ENCODE peak calls at places on chromosomes 5 and 9, in four cellular contexts. J is activated CD8-positive, alpha-beta memory T cell treated with anti-CD3 and anti-CD28 coated beads, Interleukin-2, amount 50 U/mL, for 4 hours; G is putamen; V is cardiac muscle cell. W is an unnamed sample.

GRCh38 chr9:17829812-17830385 is 251.0 kb downstream of the SH3GL2 start:
- DNase-seq in V (no peak), J (no peak), G (no peak), W (no peak)

GRCh38 chr5:158166424-158166823 is 307.5 kb upstream of the CLINT1 start:
- DNase-seq in V (peak), G (no peak), J (no peak), W (no peak)

GRCh38 chr9:6304232-6304631 is 23.9 kb upstream of the TPD52L3 start:
- DNase-seq in G (no peak), V (no peak), J (no peak), W (no peak)

GRCh38 chr9:35162605-35163315 is 951 bp downstream of the UNC13B start:
- DNase-seq in G (no peak), J (no peak), V (no peak), W (no peak)

GRCh38 chr9:4141201-4141750 is 158.6 kb downstream of the GLIS3 start:
- DNase-seq in G (no peak), V (no peak), J (no peak), W (no peak)

GRCh38 chr9:132207839-132208615 is 46.2 kb downstream of the NTNG2 start:
- DNase-seq in J (no peak), V (no peak), G (no peak), W (no peak)

GRCh38 chr9:32351845-32352244 is 32.6 kb upstream of the ACO1 start:
- DNase-seq in J (no peak), G (no peak), V (peak), W (no peak)

GRCh38 chr9:99257723-99258364 is 35.8 kb downstream of the SEC61B start:
- DNase-seq in V (no peak), J (no peak), G (no peak), W (no peak)

GRCh38 chr5:45029553-45029952 is 220.8 kb downstream of the MRPS30 start:
- DNase-seq in J (no peak), G (no peak), V (no peak), W (no peak)

GRCh38 chr5:81425569-81425968 is 31.6 kb upstream of the ACOT12 start:
- DNase-seq in V (peak), J (no peak), G (peak), W (peak)

GRCh38 chr5:142871056-142871879 is 101.1 kb downstream of the ARHGAP26 start:
- DNase-seq in G (no peak), J (no peak), V (no peak), W (no peak)

GRCh38 chr9:130598188-130598587 is 18.8 kb downstream of the FUBP3 start:
- DNase-seq in V (no peak), J (no peak), G (no peak), W (no peak)